ENCODE peak calls at places on chromosomes 13 and 19, in eight cellular contexts. N, L, W, E, F, Z, O and K are unnamed samples.

GRCh38 chr19:56840452-56841193 is at the start of the genes PEG3 and ZIM2:
- DNase-seq in O (peak; percentile 76), N (no peak), W (no peak), L (peak; percentile 90), Z (peak; percentile 84), E (no peak), F (peak; percentile 90), K (peak; percentile 96)

GRCh38 chr19:40089462-40089861 is 1.3 kb downstream of the ZNF780A start:
- DNase-seq in E (no peak), N (no peak), F (no peak), Z (no peak), L (no peak), W (no peak), O (no peak), K (no peak)

GRCh38 chr19:10227215-10227971 is 3.7 kb downstream of the S1PR2 start:
- DNase-seq in L (peak; percentile 79), O (peak; percentile 53), E (peak; percentile 40), Z (peak; percentile 68), W (no peak), F (peak; percentile 90), N (no peak), K (peak; percentile 84)

GRCh38 chr19:6238643-6239281 is 41.0 kb downstream of the MLLT1 start:
- DNase-seq in L (peak; percentile 65), W (no peak), E (no peak), N (no peak), F (no peak), Z (peak; percentile 85), O (peak; percentile 67), K (peak; percentile 41)

GRCh38 chr13:104809483-104809882 is 1726.0 kb downstream of the EFNB2 start:
- DNase-seq in E (no peak), W (no peak), O (no peak), F (no peak), Z (no peak), N (no peak), L (no peak), K (no peak)

GRCh38 chr13:36131215-36131930 is at the start of gene DCLK1:
- DNase-seq in E (peak; percentile 54), F (peak; percentile 92), W (peak; percentile 60), Z (peak; percentile 81), L (peak; percentile 80), O (peak; percentile 79), N (no peak), K (peak; percentile 67)

GRCh38 chr19:49070416-49070815 is 2.1 kb downstream of the KCNA7 start:
- DNase-seq in E (no peak), L (no peak), N (no peak), O (no peak), Z (no peak), F (no peak), W (no peak), K (no peak)

GRCh38 chr13:60759499-60759898 is 362.5 kb downstream of the TDRD3 start:
- DNase-seq in E (peak; percentile 57), O (no peak), W (no peak), L (no peak), N (no peak), F (no peak), Z (no peak), K (no peak)

GRCh38 chr19:58407658-58408151 is 744 bp upstream of the ZNF584 start:
- DNase-seq in E (no peak), L (no peak), Z (no peak), O (no peak), N (no peak), W (peak; percentile 46), F (no peak), K (peak; percentile 41)

GRCh38 chr13:59734393-59734792 is 429.3 kb downstream of the DIAPH3 start:
- DNase-seq in N (no peak), Z (no peak), F (no peak), E (no peak), O (no peak), W (no peak), L (no peak), K (no peak)

GRCh38 chr19:50319156-50319555 is 10.0 kb downstream of the KCNC3 start:
- DNase-seq in L (no peak), F (no peak), N (no peak), Z (peak; percentile 20), O (no peak), E (no peak), W (no peak), K (no peak)

GRCh38 chr13:31631716-31632115 is 107.6 kb upstream of the RXFP2 start:
- DNase-seq in W (no peak), F (no peak), N (no peak), L (no peak), E (no peak), Z (no peak), O (no peak), K (no peak)

GRCh38 chr19:52700673-52701072 is 34.2 kb downstream of the ZNF611 start:
- DNase-seq in E (no peak), Z (no peak), W (no peak), F (no peak), N (no peak), O (no peak), L (no peak), K (no peak)

GRCh38 chr19:16288544-16288943 is 36.1 kb upstream of the KLF2 start:
- DNase-seq in O (no peak), N (no peak), F (no peak), Z (no peak), E (no peak), L (no peak), W (no peak), K (no peak)

DNA sequence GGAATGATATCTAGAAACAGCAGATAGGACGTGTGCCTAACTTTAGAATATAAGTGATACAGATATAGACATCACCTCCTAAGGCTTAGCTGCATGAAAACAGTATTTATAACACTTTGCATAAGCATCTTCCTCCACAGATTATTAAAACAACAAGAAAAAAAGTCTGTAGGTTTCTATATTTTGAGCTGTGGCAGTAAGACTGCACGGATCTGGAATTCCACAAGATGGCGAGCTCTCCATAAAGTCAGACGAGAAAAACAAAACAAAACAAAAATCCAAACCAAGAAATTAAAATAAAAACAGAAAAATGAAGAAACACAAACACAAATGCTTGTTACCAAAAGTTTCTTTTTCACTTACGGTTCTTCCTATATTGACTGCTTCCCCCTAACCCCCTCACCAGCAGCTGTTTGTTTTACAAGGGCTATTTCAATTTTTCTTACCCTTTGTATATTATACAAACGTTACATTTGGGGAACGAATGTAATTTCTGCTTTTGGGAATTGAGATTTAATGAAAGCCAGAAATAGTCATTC is 285.8 kb downstream of the MYO16 start:
- DNase-seq in L (no peak), W (peak; percentile 59), Z (no peak), N (peak; percentile 27), O (no peak), E (no peak), F (no peak), K (peak; percentile 42)
- H3K4me3 ChIP-seq in L (peak overlapping the region; percentile 16), W (no peak overlapping the region), Z (no peak overlapping the region), N (peak overlapping the region; percentile 29), O (no peak overlapping the region), E (no peak overlapping the region), F (no peak overlapping the region), K (no peak overlapping the region)

GRCh38 chr13:105838231-105838630 is 697.2 kb downstream of the EFNB2 start:
- DNase-seq in O (no peak), F (no peak), Z (no peak), W (no peak), L (no peak), E (no peak), N (no peak), K (no peak)
- TF ChIP-seq CTCF in O (no peak), F (no peak), Z (no peak), W (no peak), L (no peak), E (no peak), N (no peak), K (no peak)

GRCh38 chr19:4278010-4278409 is 1.1 kb upstream of the SHD start:
- DNase-seq in F (no peak), Z (no peak), E (no peak), N (no peak), W (no peak), L (no peak), O (no peak), K (no peak)
- H3K4me3 ChIP-seq in F (no peak overlapping the region), Z (no peak overlapping the region), E (no peak overlapping the region), N (no peak overlapping the region), W (no peak overlapping the region), L (no peak overlapping the region), O (no peak overlapping the region), K (no peak overlapping the region)

GRCh38 chr19:55369651-55370304 is 485 bp downstream of the IL11 start:
- DNase-seq in W (peak; percentile 68), N (peak; percentile 42), E (no peak), Z (peak; percentile 52), L (peak; percentile 82), O (no peak), F (no peak), K (peak; percentile 50)
- TF ChIP-seq CTCF in W (no peak), N (no peak), E (no peak), Z (no peak), L (no peak), O (no peak), F (no peak), K (no peak)